ENCODE peak calls at places on chromosomes 7 and 10, in seven cellular contexts. F is HCT116, C is skeletal muscle cell, D is fibroblast of mammary gland, I is mesenchymal stem cell, A is HepG2, Y is right cardiac atrium. U is an unnamed sample.

GRCh38 chr10:32882076-32882475 is 76.0 kb downstream of the ITGB1 start:
- DNase-seq in F (no peak), C (no peak), D (no peak), I (no peak), A (no peak), Y (no peak), U (no peak)

GRCh38 chr7:146076344-146076743 is 40.3 kb upstream of the CNTNAP2 start:
- DNase-seq in F (no peak), C (no peak), D (no peak), I (no peak), A (no peak), Y (no peak), U (no peak)

GRCh38 chr7:152115021-152115718 is 89.7 kb downstream of the GALNT11 start:
- DNase-seq in F (no peak), C (no peak), D (no peak), I (no peak), A (no peak), Y (no peak), U (no peak)

GRCh38 chr10:101453318-101453717 is 99.4 kb downstream of the BTRC start:
- DNase-seq in F (no peak), C (no peak), D (peak), I (peak), A (no peak), Y (no peak), U (no peak)

GRCh38 chr7:100132697-100133137 is 6.0 kb downstream of the MBLAC1 start:
- DNase-seq in F (no peak), C (no peak), D (peak), I (peak), A (peak), Y (peak), U (no peak)

GRCh38 chr10:6219494-6219836 is 16.7 kb downstream of the PFKFB3 start:
- DNase-seq in F (no peak), C (no peak), D (no peak), I (no peak), A (no peak), Y (no peak), U (peak)

GRCh38 chr10:43585981-43586738 is 11.7 kb upstream of the ZNF239 start:
- DNase-seq in F (no peak), C (no peak), D (no peak), I (no peak), A (no peak), Y (no peak), U (no peak)

GRCh38 chr10:65787571-65787970 is 1138.3 kb upstream of the LRRTM3 start:
- DNase-seq in F (no peak), C (no peak), D (no peak), I (no peak), A (no peak), Y (no peak), U (no peak)

GRCh38 chr10:108104697-108105096 is 940.2 kb upstream of the SORCS1 start:
- DNase-seq in F (no peak), C (peak), D (peak), I (no peak), A (no peak), Y (no peak), U (no peak)

GRCh38 chr10:32189400-32190084 is 133.3 kb upstream of the KIF5B start:
- DNase-seq in F (peak), C (no peak), D (peak), I (peak), A (peak), Y (no peak), U (no peak)

GRCh38 chr10:77350711-77351119 is 286.9 kb downstream of the KCNMA1 start:
- DNase-seq in F (peak), C (peak), D (peak), I (peak), A (no peak), Y (peak), U (no peak)

GRCh38 chr10:23197416-23197861 is 5.3 kb downstream of the PTF1A start:
- DNase-seq in F (no peak), C (no peak), D (no peak), I (no peak), A (no peak), Y (no peak), U (no peak)

GRCh38 chr10:11742779-11743298 is 657 bp downstream of the ECHDC3 start:
- DNase-seq in F (no peak), C (no peak), D (no peak), I (no peak), A (no peak), Y (peak), U (peak)

GRCh38 chr7:151429555-151430331 is 10.2 kb downstream of the CRYGN start:
- DNase-seq in F (no peak), C (no peak), D (peak), I (no peak), A (no peak), Y (no peak), U (no peak)

GRCh38 chr10:28738200-28738599 is 60.9 kb downstream of the BAMBI start:
- DNase-seq in F (peak), C (no peak), D (peak), I (no peak), A (no peak), Y (no peak), U (no peak)

GRCh38 chr10:14009315-14010082 is 321.2 kb downstream of the FRMD4A start:
- DNase-seq in F (no peak), C (peak), D (peak), I (peak), A (no peak), Y (no peak), U (no peak)

GRCh38 chr10:124232686-124233545 is 139.5 kb upstream of the CHST15 start:
- DNase-seq in F (no peak), C (no peak), D (no peak), I (no peak), A (no peak), Y (no peak), U (no peak)

GRCh38 chr10:10870523-10871241 is 147.0 kb upstream of the CELF2 start:
- DNase-seq in F (no peak), C (no peak), D (peak), I (peak), A (no peak), Y (no peak), U (no peak)

GRCh38 chr10:132526676-132527075 is 10.9 kb upstream of the INPP5A start:
- DNase-seq in F (no peak), C (peak), D (peak), I (peak), A (no peak), Y (no peak), U (peak)

GRCh38 chr10:121696854-121697253 is 98.6 kb upstream of the FGFR2 start:
- DNase-seq in F (peak), C (no peak), D (peak), I (peak), A (peak), Y (no peak), U (no peak)

GRCh38 chr7:95619517-95619916 is 23.2 kb upstream of the PDK4 start:
- DNase-seq in F (no peak), C (no peak), D (no peak), I (no peak), A (no peak), Y (no peak), U (no peak)

GRCh38 chr7:136386876-136387275 is 409.7 kb upstream of the MTPN start:
- DNase-seq in F (no peak), C (no peak), D (no peak), I (no peak), A (no peak), Y (no peak), U (no peak)

GRCh38 chr7:142407939-142408573 is 150.2 kb upstream of the PRSS58 start:
- DNase-seq in F (no peak), C (no peak), D (peak), I (peak), A (no peak), Y (no peak), U (no peak)

GRCh38 chr10:59279476-59279875 is 82.9 kb downstream of the FAM13C start:
- DNase-seq in F (no peak), C (no peak), D (no peak), I (no peak), A (no peak), Y (no peak), U (no peak)

GRCh38 chr7:137984181-137985041 is 17.5 kb downstream of the CREB3L2 start:
- DNase-seq in F (no peak), C (no peak), D (no peak), I (no peak), A (peak), Y (no peak), U (no peak)

GRCh38 chr10:52106895-52107294 is 207.2 kb upstream of the DKK1 start:
- DNase-seq in F (no peak), C (no peak), D (peak), I (peak), A (no peak), Y (no peak), U (no peak)

GRCh38 chr7:134546903-134547737 is 1.8 kb upstream of the AKR1B15 start:
- DNase-seq in F (peak), C (no peak), D (peak), I (no peak), A (peak), Y (peak), U (no peak)

GRCh38 chr10:97752956-97753355 is 16.0 kb downstream of the ZFYVE27 start:
- DNase-seq in F (no peak), C (no peak), D (no peak), I (no peak), A (no peak), Y (no peak), U (no peak)

GRCh38 chr10:52940921-52941320 is 168.3 kb upstream of the MBL2 start:
- DNase-seq in F (no peak), C (no peak), D (no peak), I (no peak), A (no peak), Y (no peak), U (no peak)

GRCh38 chr7:16235152-16235526 is 186.2 kb downstream of the CRPPA start:
- DNase-seq in F (no peak), C (no peak), D (no peak), I (no peak), A (no peak), Y (no peak), U (no peak)

GRCh38 chr10:73999703-74000102 is 1.8 kb downstream of the VCL start:
- DNase-seq in F (no peak), C (peak), D (peak), I (peak), A (peak), Y (no peak), U (no peak)

GRCh38 chr7:29841926-29842671 is 35.8 kb downstream of the WIPF3 start:
- DNase-seq in F (no peak), C (no peak), D (no peak), I (no peak), A (no peak), Y (no peak), U (no peak)

GRCh38 chr10:69515699-69516547 is 57.3 kb downstream of the NEUROG3 start:
- DNase-seq in F (peak), C (peak), D (peak), I (peak), A (peak), Y (peak), U (peak)

GRCh38 chr7:131164025-131164899 is 163.4 kb upstream of the MKLN1 start:
- DNase-seq in F (peak), C (peak), D (peak), I (peak), A (no peak), Y (no peak), U (no peak)

GRCh38 chr7:113289140-113289740 is 170.9 kb upstream of the SMIM30 start:
- DNase-seq in F (peak), C (peak), D (peak), I (no peak), A (peak), Y (no peak), U (no peak)

GRCh38 chr10:119253433-119254174 is 46.2 kb downstream of the GRK5 start:
- DNase-seq in F (peak), C (peak), D (peak), I (peak), A (peak), Y (peak), U (peak)
- H3K4me3 ChIP-seq in F (peak), C (no peak), D (no peak), I (peak), A (peak), Y (no peak), U (no peak)

GRCh38 chr7:28411876-28412662 is at the start of gene CREB5:
- DNase-seq in F (no peak), C (no peak), D (peak), I (peak), A (no peak), Y (no peak), U (no peak)
- H3K4me3 ChIP-seq in F (no peak), C (no peak), D (no peak), I (peak), A (no peak), Y (peak), U (no peak)

DNA sequence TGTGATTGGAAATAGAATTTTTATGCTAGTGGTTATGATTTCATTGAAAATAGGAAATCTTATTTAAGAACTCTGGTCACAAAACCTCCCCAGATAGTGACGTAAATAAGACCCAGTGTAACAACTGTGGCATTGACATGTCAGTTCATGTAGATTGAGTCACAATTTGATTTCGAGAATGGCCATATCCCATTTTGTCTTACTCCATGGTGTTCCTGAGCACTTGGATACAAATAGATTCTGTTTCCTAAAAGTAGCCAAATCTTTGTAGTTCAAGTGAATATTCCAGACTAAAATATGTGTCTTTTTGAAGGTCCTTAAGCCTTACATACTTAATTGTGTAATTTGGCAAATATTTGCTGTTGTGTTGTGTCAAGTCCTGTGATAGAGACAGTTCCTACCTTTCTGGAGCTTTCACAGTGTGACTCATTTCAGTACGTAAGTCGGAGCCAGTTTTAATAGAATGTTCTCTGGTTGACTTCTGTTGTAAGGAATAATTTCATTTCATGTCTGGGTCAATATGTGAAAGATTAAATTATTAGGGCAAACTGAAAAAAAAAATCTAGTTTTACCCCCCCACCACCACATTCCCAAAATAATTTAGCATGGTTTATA is 37.1 kb upstream of the TOMM7 start:
- DNase-seq in F (no peak), C (no peak), D (peak), I (no peak), A (peak), Y (no peak), U (no peak)
- H3K4me3 ChIP-seq in F (no peak), C (no peak), D (no peak), I (peak), A (no peak), Y (no peak), U (no peak)

DNA sequence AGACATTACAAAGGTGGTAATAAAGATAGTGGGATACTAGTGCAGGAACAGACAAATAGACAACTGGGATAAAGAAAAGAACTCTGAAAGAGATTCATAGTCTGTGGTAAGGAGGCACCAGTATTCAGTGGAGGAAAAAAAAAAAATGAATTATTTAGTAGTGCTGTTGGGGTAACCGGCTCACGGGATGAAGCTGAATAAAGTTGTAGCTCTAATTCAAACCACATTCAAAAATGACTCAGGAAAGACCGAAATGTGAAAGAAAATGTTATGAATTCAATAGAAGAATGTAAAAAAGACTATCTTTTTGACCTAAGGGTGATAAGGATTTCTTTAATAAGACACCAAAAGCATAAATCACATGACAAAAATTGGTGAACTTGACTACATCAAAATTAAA is 83.1 kb upstream of the HABP2 start:
- DNase-seq in F (no peak), C (no peak), D (no peak), I (no peak), A (no peak), Y (no peak), U (no peak)
- H3K4me3 ChIP-seq in F (no peak), C (no peak), D (no peak), I (no peak), A (no peak), Y (no peak), U (no peak)

GRCh38 chr7:129169705-129170319 is 18.6 kb upstream of the SMO start:
- DNase-seq in F (no peak), C (no peak), D (no peak), I (peak), A (no peak), Y (no peak), U (no peak)

GRCh38 chr7:129169171-129169643 is 19.2 kb upstream of the SMO start:
- DNase-seq in F (no peak), C (no peak), D (peak), I (peak), A (no peak), Y (peak), U (peak)

GRCh38 chr7:129170373-129171021 is 17.9 kb upstream of the SMO start:
- DNase-seq in F (no peak), C (no peak), D (no peak), I (no peak), A (no peak), Y (no peak), U (no peak)

GRCh38 chr7:129166745-129167144 is 21.7 kb upstream of the SMO start:
- DNase-seq in F (no peak), C (no peak), D (no peak), I (no peak), A (no peak), Y (no peak), U (no peak)

GRCh38 chr7:129168219-129168991 is 20.0 kb upstream of the SMO start:
- DNase-seq in F (no peak), C (no peak), D (no peak), I (peak), A (no peak), Y (no peak), U (no peak)
- H3K4me3 ChIP-seq in F (no peak), C (peak), D (no peak), I (no peak), A (no peak), Y (peak), U (no peak)

DNA sequence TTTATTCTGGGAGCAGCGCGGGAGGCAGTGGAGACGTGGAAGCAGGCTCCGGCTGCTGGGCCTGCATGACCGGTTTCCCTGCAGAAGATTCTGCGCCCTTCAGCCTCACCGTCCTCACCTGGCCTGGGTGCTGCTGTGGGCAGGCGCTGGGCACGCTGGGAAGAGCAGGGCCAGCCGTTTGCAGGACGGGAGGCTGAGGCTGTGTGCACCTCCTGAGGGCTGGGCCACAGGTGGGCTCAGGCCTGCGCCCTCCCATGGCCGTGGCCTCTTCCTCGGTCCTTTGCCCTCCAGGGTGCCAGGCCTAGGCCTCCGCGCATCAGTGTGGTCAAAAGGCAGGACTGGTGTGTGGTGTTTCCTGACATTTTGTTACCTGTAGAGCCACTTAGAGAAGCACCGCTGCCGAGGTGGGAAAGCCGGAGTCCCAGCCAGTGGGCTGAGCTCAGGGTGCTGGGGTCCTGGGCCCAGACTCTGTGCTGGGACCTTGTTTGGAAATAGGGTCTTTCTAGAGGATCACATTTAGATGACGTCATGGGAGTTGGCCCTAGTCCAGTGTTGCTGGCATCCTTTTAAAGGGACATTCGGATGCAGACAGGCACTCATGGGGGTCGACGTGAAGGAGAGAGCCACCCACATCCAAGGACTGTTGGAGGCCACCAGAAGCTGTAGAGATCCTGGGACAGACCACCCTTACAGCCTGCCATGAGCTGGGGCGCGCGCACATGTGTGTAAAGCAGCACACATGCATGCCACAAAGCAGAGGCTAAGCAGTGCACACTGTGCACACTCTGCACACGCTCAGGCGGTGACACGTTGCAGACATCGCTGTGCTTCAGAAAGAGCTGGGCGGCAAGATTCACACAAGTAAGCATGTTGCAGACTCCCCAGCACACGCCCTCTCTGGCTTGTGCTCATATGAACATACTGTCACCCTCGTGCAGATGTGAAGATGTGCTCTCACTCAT is 478.5 kb downstream of the DNAJB6 start:
- DNase-seq in F (no peak), C (no peak), D (no peak), I (no peak), A (no peak), Y (no peak), U (peak)
- H3K4me3 ChIP-seq in F (no peak), C (no peak), D (no peak), I (no peak), A (no peak), Y (no peak), U (no peak)

DNA sequence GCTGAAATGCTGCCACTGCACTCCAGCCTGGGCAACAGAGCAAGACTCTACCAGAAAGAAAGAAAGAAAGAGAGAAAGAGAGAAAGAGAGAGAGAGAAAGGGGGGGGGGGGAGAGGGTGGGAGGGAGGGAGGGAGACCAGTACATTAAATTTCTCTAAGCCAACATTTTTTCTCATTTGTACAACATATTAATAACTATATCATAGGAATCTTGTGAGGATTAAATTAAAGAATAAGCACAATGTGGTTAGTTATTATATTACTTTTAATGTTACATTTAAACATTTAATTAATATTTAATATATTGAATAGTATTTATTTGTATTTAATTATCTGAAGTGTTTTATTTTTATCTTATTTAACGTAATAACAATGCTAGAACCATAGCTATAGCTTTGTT is 53.1 kb downstream of the PLXDC2 start:
- DNase-seq in F (no peak), C (no peak), D (no peak), I (no peak), A (no peak), Y (no peak), U (no peak)
- H3K4me3 ChIP-seq in F (no peak), C (no peak), D (no peak), I (no peak), A (no peak), Y (no peak), U (no peak)

GRCh38 chr10:71975891-71976725 is 11.9 kb downstream of the CHST3 start:
- DNase-seq in F (peak), C (no peak), D (peak), I (peak), A (no peak), Y (peak), U (no peak)
- H3K4me3 ChIP-seq in F (peak), C (no peak), D (no peak), I (peak), A (no peak), Y (no peak), U (no peak)

U was measured in kidney.